ENCODE peak calls at places on chromosome 15, in six cellular contexts. R, H, D, Y, G and N are unnamed samples.

GRCh38 chr15:25890532-25890931 is 27.4 kb upstream of the ATP10A start:
- DNase-seq in D (no peak), H (no peak), G (peak; percentile 55), R (no peak), Y (no peak), N (no peak)

GRCh38 chr15:58528197-58528870 is 96.5 kb downstream of the LIPC start:
- DNase-seq in G (peak; percentile 65), H (peak; percentile 53), D (no peak), Y (no peak), R (no peak), N (peak; percentile 71)

GRCh38 chr15:81504170-81504905 is 130.3 kb upstream of the TMC3 start:
- DNase-seq in Y (no peak), D (no peak), R (no peak), H (peak; percentile 87), G (peak; percentile 66), N (no peak)

GRCh38 chr15:78203346-78204225 is 30.8 kb downstream of the ACSBG1 start:
- DNase-seq in R (no peak), G (no peak), D (peak; percentile 61), Y (no peak), H (no peak), N (peak; percentile 12)

GRCh38 chr15:81301815-81302399 is 22.0 kb downstream of the STARD5 start:
- DNase-seq in D (no peak), Y (peak; percentile 65), H (no peak), R (no peak), G (no peak), N (no peak)

GRCh38 chr15:51874751-51875644 is 45.5 kb downstream of the TMOD3 start:
- DNase-seq in G (peak; percentile 98), Y (no peak), D (no peak), R (no peak), H (peak; percentile 99), N (peak; percentile 49)

GRCh38 chr15:69736161-69736560 is 283.5 kb downstream of the RPLP1 start:
- DNase-seq in R (no peak), H (no peak), G (no peak), Y (no peak), D (no peak), N (no peak)

GRCh38 chr15:60000113-60000823 is 3.8 kb upstream of the FOXB1 start:
- DNase-seq in G (no peak), R (no peak), D (no peak), Y (no peak), H (no peak), N (no peak)

GRCh38 chr15:41019174-41019573 is 65.9 kb downstream of the CHAC1 start:
- DNase-seq in D (no peak), H (no peak), G (no peak), Y (no peak), R (no peak), N (no peak)

GRCh38 chr15:34753236-34753894 is 1.4 kb downstream of the GJD2 start:
- DNase-seq in H (peak; percentile 71), R (no peak), Y (no peak), D (peak; percentile 14), G (peak; percentile 78), N (no peak)

GRCh38 chr15:25670025-25670554 is 193.0 kb downstream of the ATP10A start:
- DNase-seq in Y (no peak), H (peak; percentile 76), D (peak; percentile 69), G (peak; percentile 87), R (peak; percentile 68), N (peak; percentile 31)

GRCh38 chr15:101476756-101477155 is 12.8 kb downstream of the PCSK6 start:
- DNase-seq in Y (no peak), G (no peak), H (no peak), R (no peak), D (no peak), N (no peak)

GRCh38 chr15:63366451-63366850 is 15.2 kb downstream of the CA12 start:
- DNase-seq in G (peak; percentile 78), H (peak; percentile 63), R (no peak), Y (no peak), D (no peak), N (no peak)

GRCh38 chr15:68304611-68305337 is 27.2 kb downstream of the FEM1B start:
- DNase-seq in G (no peak), H (no peak), Y (no peak), R (no peak), D (no peak), N (peak; percentile 15)

GRCh38 chr15:69317392-69317841 is 18.7 kb downstream of the PAQR5 start:
- DNase-seq in D (no peak), G (no peak), R (no peak), Y (no peak), H (no peak), N (peak; percentile 76)

GRCh38 chr15:101451886-101452285 is 37.6 kb downstream of the PCSK6 start:
- DNase-seq in H (no peak), G (peak; percentile 35), R (no peak), Y (no peak), D (no peak), N (no peak)

GRCh38 chr15:70149667-70150404 is 52.1 kb upstream of the TLE3 start:
- DNase-seq in H (peak; percentile 83), G (peak; percentile 64), Y (peak; percentile 31), D (no peak), R (no peak), N (no peak)

GRCh38 chr15:90022905-90023700 is 22.0 kb downstream of the ZNF710 start:
- DNase-seq in G (no peak), D (no peak), R (no peak), Y (no peak), H (no peak), N (no peak)

GRCh38 chr15:75673426-75674247 is 25.9 kb downstream of the SNX33 start:
- DNase-seq in Y (no peak), D (peak; percentile 87), H (peak; percentile 70), G (peak; percentile 90), R (peak; percentile 81), N (peak; percentile 69)

GRCh38 chr15:80272987-80273386 is 21.0 kb upstream of the CTXND1 start:
- DNase-seq in Y (no peak), D (no peak), G (no peak), H (no peak), R (no peak), N (no peak)

GRCh38 chr15:25900901-25901300 is 37.8 kb upstream of the ATP10A start:
- DNase-seq in D (no peak), Y (no peak), G (peak; percentile 93), H (peak; percentile 37), R (no peak), N (no peak)

GRCh38 chr15:54575586-54575985 is 597.3 kb downstream of the UNC13C start:
- DNase-seq in D (no peak), R (no peak), H (no peak), Y (no peak), G (no peak), N (no peak)

GRCh38 chr15:35626531-35626930 is 80.6 kb upstream of the DPH6 start:
- DNase-seq in H (peak; percentile 32), R (no peak), G (no peak), D (no peak), Y (no peak), N (no peak)

GRCh38 chr15:68666120-68666811 is 87.5 kb downstream of the CORO2B start:
- DNase-seq in D (no peak), Y (peak; percentile 65), H (no peak), G (no peak), R (no peak), N (no peak)

GRCh38 chr15:100192092-100192695 is 149.6 kb downstream of the ADAMTS17 start:
- DNase-seq in Y (no peak), H (no peak), R (no peak), G (no peak), D (no peak), N (no peak)

GRCh38 chr15:39430389-39430788 is 150.5 kb upstream of the THBS1 start:
- DNase-seq in R (no peak), H (no peak), Y (no peak), D (no peak), G (no peak), N (no peak)

GRCh38 chr15:39127151-39127815 is 453.6 kb upstream of the THBS1 start:
- DNase-seq in Y (no peak), R (no peak), D (no peak), H (no peak), G (peak; percentile 35), N (no peak)

GRCh38 chr15:63715818-63716217 is 117.9 kb downstream of the HERC1 start:
- DNase-seq in R (no peak), D (no peak), G (peak; percentile 39), Y (no peak), H (no peak), N (no peak)

GRCh38 chr15:56981160-56981559 is 62.7 kb downstream of the TCF12 start:
- DNase-seq in G (no peak), Y (no peak), D (no peak), R (no peak), H (no peak), N (no peak)

GRCh38 chr15:71629147-71629760 is 181.1 kb upstream of the NR2E3 start:
- DNase-seq in Y (no peak), G (no peak), D (no peak), H (no peak), R (no peak), N (no peak)
- H3K27ac ChIP-seq in Y (no peak overlapping the region), G (no peak overlapping the region), D (no peak overlapping the region), H (no peak overlapping the region), R (no peak overlapping the region), N (no peak overlapping the region)

DNA sequence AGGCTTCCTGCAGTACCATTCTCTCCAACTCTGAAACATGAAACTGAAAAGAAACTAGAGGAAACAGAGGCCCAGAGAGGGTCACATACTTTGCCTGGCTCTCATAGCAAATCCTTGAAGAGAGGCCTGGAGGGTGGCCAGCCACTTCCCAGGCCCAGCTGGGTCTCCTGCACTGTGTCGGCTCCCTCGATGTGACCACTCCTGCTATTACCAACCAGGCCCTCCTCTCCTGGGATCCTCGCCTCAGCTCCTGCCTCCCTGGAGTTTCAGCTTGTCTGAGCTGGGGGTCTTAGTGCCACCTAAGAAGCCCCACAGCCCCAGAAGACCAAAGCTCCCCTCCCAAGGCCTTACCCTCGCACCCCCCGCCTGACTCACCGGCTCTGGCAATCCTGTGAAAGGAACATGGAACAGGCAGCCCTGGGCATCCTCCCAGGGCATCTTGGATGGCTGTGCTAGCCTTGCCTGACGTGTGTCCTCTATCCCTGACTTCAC is 4.6 kb downstream of the LOXL1 start:
- DNase-seq in G (peak; percentile 87), R (no peak), H (peak; percentile 55), D (no peak), Y (no peak), N (no peak)
- H3K4me3 ChIP-seq in G (peak overlapping the region; percentile 93), R (no peak overlapping the region), H (no peak overlapping the region), D (no peak overlapping the region), Y (no peak overlapping the region), N (no peak overlapping the region)

GRCh38 chr15:67051088-67051659 is 14.2 kb upstream of the SMAD3 start:
- DNase-seq in R (no peak), H (no peak), G (no peak), Y (no peak), D (no peak), N (no peak)
- H3K27ac ChIP-seq in R (no peak overlapping the region), H (peak overlapping the region; percentile 9), G (no peak overlapping the region), Y (no peak overlapping the region), D (no peak overlapping the region), N (no peak overlapping the region)

GRCh38 chr15:87478688-87479072 is 777.9 kb downstream of the NTRK3 start:
- DNase-seq in G (no peak), H (no peak), Y (no peak), R (no peak), D (no peak), N (no peak)
- H3K4me3 ChIP-seq in G (no peak overlapping the region), H (no peak overlapping the region), Y (no peak overlapping the region), R (no peak overlapping the region), D (no peak overlapping the region), N (no peak overlapping the region)